ENCODE peak calls at places on chromosomes 2 and 18, in five cellular contexts. Q, T, K, D and L are unnamed samples.
A peak's percentile ranks its signal among the peaks of the same experiment; 100 is the strongest.

GRCh38 chr2:109156052-109156451 is 27.0 kb downstream of the SH3RF3 start:
- DNase-seq in Q (no peak), T (no peak), K (no peak), D (no peak), L (no peak)

GRCh38 chr2:25692143-25692542 is 18.8 kb upstream of the DTNB start:
- DNase-seq in Q (no peak), T (no peak), K (no peak), D (no peak), L (no peak)

GRCh38 chr2:180907731-180908130 is 72.7 kb upstream of the UBE2E3 start:
- DNase-seq in Q (no peak), T (no peak), K (no peak), D (no peak), L (no peak)

GRCh38 chr2:68709421-68709911 is 25.1 kb upstream of the ARHGAP25 start:
- DNase-seq in Q (no peak), T (peak; percentile 18), K (no peak), D (no peak), L (peak; percentile 31)

GRCh38 chr2:176138526-176139169 is 9.1 kb downstream of the HOXD8 start:
- DNase-seq in Q (no peak), T (no peak), K (no peak), D (no peak), L (no peak)

GRCh38 chr2:16739778-16740581 is 74.3 kb upstream of the CYRIA start:
- DNase-seq in Q (no peak), T (peak; percentile 0), K (no peak), D (no peak), L (no peak)

GRCh38 chr2:10237392-10238321 is 65.0 kb upstream of the HPCAL1 start:
- DNase-seq in Q (no peak), T (no peak), K (peak; percentile 48), D (no peak), L (no peak)

GRCh38 chr2:217279571-217279970 is 419.7 kb upstream of the TNP1 start:
- DNase-seq in Q (no peak), T (no peak), K (no peak), D (no peak), L (no peak)

GRCh38 chr2:168992591-168993349 is 38.4 kb downstream of the ABCB11 start:
- DNase-seq in Q (no peak), T (no peak), K (no peak), D (no peak), L (no peak)

GRCh38 chr18:58270396-58270795 is 226.4 kb downstream of the NEDD4L start:
- DNase-seq in Q (no peak), T (no peak), K (no peak), D (no peak), L (no peak)

GRCh38 chr2:227805578-227805977 is 8.1 kb upstream of the CCL20 start:
- DNase-seq in Q (no peak), T (no peak), K (no peak), D (no peak), L (no peak)

GRCh38 chr18:51726614-51727013 is 529.1 kb upstream of the MEX3C start:
- DNase-seq in Q (no peak), T (no peak), K (no peak), D (no peak), L (no peak)

GRCh38 chr2:112181571-112182290 is 43.5 kb downstream of the FBLN7 start:
- DNase-seq in Q (no peak), T (peak; percentile 44), K (no peak), D (peak; percentile 56), L (no peak)

GRCh38 chr2:236968101-236968886 is 117.4 kb upstream of the COPS8 start:
- DNase-seq in Q (no peak), T (no peak), K (no peak), D (peak; percentile 44), L (no peak)

GRCh38 chr18:24734058-24734457 is 273.6 kb downstream of the HRH4 start:
- DNase-seq in Q (no peak), T (peak; percentile 65), K (no peak), D (no peak), L (no peak)

GRCh38 chr18:37019157-37019571 is 190.2 kb downstream of the KIAA1328 start:
- DNase-seq in Q (no peak), T (peak; percentile 34), K (no peak), D (no peak), L (no peak)

GRCh38 chr2:29011650-29012060 is 30.6 kb downstream of the TOGARAM2 start:
- DNase-seq in Q (peak; percentile 92), T (peak; percentile 39), K (peak; percentile 90), D (peak; percentile 58), L (no peak)

GRCh38 chr2:64277101-64277849 is 133.1 kb upstream of the PELI1 start:
- DNase-seq in Q (no peak), T (no peak), K (no peak), D (no peak), L (no peak)

GRCh38 chr2:222993920-222994650 is 57.9 kb upstream of the KCNE4 start:
- DNase-seq in Q (peak; percentile 85), T (peak; percentile 13), K (peak; percentile 88), D (no peak), L (peak; percentile 97)

GRCh38 chr2:96661324-96661723 is 18.8 kb downstream of the FER1L5 start:
- DNase-seq in Q (no peak), T (no peak), K (no peak), D (no peak), L (no peak)

GRCh38 chr2:12584337-12584736 is 132.4 kb upstream of the TRIB2 start:
- DNase-seq in Q (no peak), T (no peak), K (no peak), D (no peak), L (no peak)

GRCh38 chr2:162113088-162113770 is 38.8 kb downstream of the GCG start:
- DNase-seq in Q (no peak), T (no peak), K (no peak), D (no peak), L (no peak)

GRCh38 chr18:79422022-79422782 is 26.5 kb downstream of the NFATC1 start:
- DNase-seq in Q (peak; percentile 30), T (no peak), K (no peak), D (no peak), L (peak; percentile 40)

GRCh38 chr2:72963423-72964145 is 46.3 kb downstream of the EMX1 start:
- DNase-seq in Q (no peak), T (no peak), K (no peak), D (no peak), L (no peak)

GRCh38 chr2:11702946-11703345 is 33.0 kb upstream of the NTSR2 start:
- DNase-seq in Q (no peak), T (no peak), K (no peak), D (no peak), L (no peak)

GRCh38 chr2:31578316-31578715 is 2.4 kb downstream of the SRD5A2 start:
- DNase-seq in Q (no peak), T (no peak), K (no peak), D (no peak), L (no peak)

GRCh38 chr2:172373761-172374160 is 53.6 kb upstream of the ITGA6 start:
- DNase-seq in Q (no peak), T (no peak), K (no peak), D (no peak), L (no peak)